ENCODE peak calls at places on chromosomes 6 and 20, in four cellular contexts. A is bronchial epithelial cell, P is upper lobe of right lung, H is H1. Y is an unnamed sample.

GRCh38 chr6:126926926-126927325 is 191.5 kb upstream of the RSPO3 start:
- DNase-seq in A (no peak), P (no peak), H (no peak), Y (no peak)

GRCh38 chr20:34473262-34473883 is 42.8 kb upstream of the DYNLRB1 start:
- DNase-seq in A (peak; percentile 34), P (no peak), H (peak; percentile 67), Y (no peak)

GRCh38 chr20:20525756-20526155 is 157.9 kb downstream of the INSM1 start:
- DNase-seq in A (no peak), P (no peak), H (no peak), Y (no peak)

GRCh38 chr6:11166948-11167347 is 55.4 kb upstream of the ERVFRD-1 start:
- DNase-seq in A (no peak), P (no peak), H (no peak), Y (no peak)

GRCh38 chr6:96760153-96760687 is 77.1 kb downstream of the GPR63 start:
- DNase-seq in A (no peak), P (no peak), H (no peak), Y (no peak)

GRCh38 chr20:24721891-24722530 is 227.1 kb upstream of the CST7 start:
- DNase-seq in A (no peak), P (no peak), H (peak; percentile 28), Y (no peak)

GRCh38 chr6:116633685-116634084 is 17.4 kb downstream of the RSPH4A start:
- DNase-seq in A (no peak), P (no peak), H (no peak), Y (no peak)

GRCh38 chr6:27294409-27294808 is 17.7 kb downstream of the POM121L2 start:
- DNase-seq in A (no peak), P (no peak), H (no peak), Y (no peak)

GRCh38 chr6:107622269-107622668 is 132.4 kb downstream of the SOBP start:
- DNase-seq in A (no peak), P (no peak), H (no peak), Y (no peak)

GRCh38 chr6:33904050-33904827 is 100.4 kb upstream of the MLN start:
- DNase-seq in A (no peak), P (peak; percentile 63), H (no peak), Y (no peak)

GRCh38 chr6:170067257-170067656 is 223.6 kb downstream of the DLL1 start:
- DNase-seq in A (no peak), P (no peak), H (peak; percentile 13), Y (no peak)

GRCh38 chr20:59466107-59466815 is 138.1 kb upstream of the PHACTR3 start:
- DNase-seq in A (no peak), P (no peak), H (no peak), Y (no peak)

GRCh38 chr20:59468831-59469230 is 135.5 kb upstream of the PHACTR3 start:
- DNase-seq in A (no peak), P (no peak), H (no peak), Y (no peak)

GRCh38 chr20:59470521-59470920 is 133.8 kb upstream of the PHACTR3 start:
- DNase-seq in A (no peak), P (no peak), H (no peak), Y (no peak)

GRCh38 chr20:59472059-59472458 is 132.3 kb upstream of the PHACTR3 start:
- DNase-seq in A (no peak), P (no peak), H (no peak), Y (no peak)

GRCh38 chr20:59469266-59470252 is 134.8 kb upstream of the PHACTR3 start:
- DNase-seq in A (no peak), P (no peak), H (peak; percentile 70), Y (no peak)
- TF ChIP-seq CTCF in A (no peak), P (no peak), H (peak; percentile 53), Y (no peak)

GRCh38 chr6:134295953-134296553 is 21.9 kb downstream of the SGK1 start:
- DNase-seq in A (peak; percentile 63), P (no peak), H (no peak), Y (peak; percentile 86)

GRCh38 chr6:134296762-134297161 is 21.1 kb downstream of the SGK1 start:
- DNase-seq in A (no peak), P (no peak), H (no peak), Y (no peak)

GRCh38 chr6:134303903-134304302 is 14.0 kb downstream of the SGK1 start:
- DNase-seq in A (no peak), P (no peak), H (no peak), Y (no peak)

GRCh38 chr6:134293659-134294161 is 24.2 kb downstream of the SGK1 start:
- DNase-seq in A (no peak), P (no peak), H (no peak), Y (no peak)

DNA sequence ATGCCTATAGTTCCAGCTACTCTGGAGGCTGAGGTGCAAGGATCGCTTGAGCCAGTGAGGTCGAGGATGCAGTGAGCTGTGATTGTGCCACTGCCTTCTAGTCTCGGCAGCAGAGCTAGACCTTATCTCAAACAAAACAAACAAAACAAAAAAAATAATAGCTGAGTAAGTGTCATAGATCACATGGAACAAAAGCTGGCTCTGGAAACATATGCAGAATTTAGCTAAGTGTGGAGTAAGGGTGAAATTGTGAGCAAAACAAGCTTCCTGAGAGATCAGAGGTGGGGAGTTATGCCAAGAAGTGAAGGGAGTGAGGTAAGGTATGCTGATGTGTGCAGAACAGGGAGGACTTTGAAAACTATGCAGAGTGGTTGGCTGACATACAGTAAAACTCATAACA is 18.7 kb downstream of the SGK1 start:
- DNase-seq in A (peak; percentile 59), P (no peak), H (no peak), Y (no peak)
- TF ChIP-seq CTCF in A (no peak), P (no peak), H (no peak), Y (no peak)

DNA sequence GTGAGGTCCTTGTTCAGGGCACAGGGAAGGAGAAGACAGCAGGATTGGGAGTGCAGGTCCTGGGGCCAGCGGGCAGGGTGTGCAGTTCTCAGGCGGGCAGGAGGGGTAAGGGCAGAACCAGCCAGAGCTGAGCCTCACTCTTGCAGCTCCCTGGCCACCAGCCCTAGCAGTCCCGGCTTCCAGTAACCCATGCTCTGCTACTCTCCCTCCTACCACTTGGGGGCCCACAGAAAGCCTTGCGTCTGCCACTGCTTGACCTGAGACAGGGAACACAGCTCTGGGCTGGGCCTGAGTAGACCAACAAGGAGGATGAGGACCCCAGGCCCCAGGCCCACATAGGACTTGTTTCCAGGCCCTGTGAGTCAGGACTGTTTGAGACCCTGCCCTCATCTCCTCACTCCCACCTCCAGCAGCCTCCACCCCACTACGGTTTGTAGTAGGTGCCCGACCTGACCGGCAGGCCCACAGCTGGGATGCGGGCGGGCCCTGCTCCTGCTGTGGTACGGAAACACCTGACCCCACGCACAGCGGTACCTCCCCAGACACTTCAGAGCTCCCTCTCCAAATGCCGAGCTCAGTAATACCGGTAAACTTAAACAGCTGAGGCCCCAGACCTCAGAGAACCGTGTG is 39.2 kb downstream of the KCNK5 start:
- DNase-seq in A (peak; percentile 26), P (peak; percentile 79), H (peak; percentile 79), Y (no peak)
- TF ChIP-seq CTCF in A (peak; percentile 80), P (peak; percentile 51), H (no peak), Y (peak; percentile 33)

GRCh38 chr6:109456710-109457595 is 1.4 kb upstream of the MICAL1 start:
- DNase-seq in A (peak; percentile 12), P (no peak), H (no peak), Y (peak; percentile 62)
- TF ChIP-seq CTCF in A (no peak), P (no peak), H (no peak), Y (no peak)

GRCh38 chr20:25864986-25865714 is 168.5 kb upstream of the ZNF337 start:
- DNase-seq in A (no peak), P (no peak), H (no peak), Y (no peak)

GRCh38 chr20:25864326-25864970 is 167.8 kb upstream of the ZNF337 start:
- DNase-seq in A (no peak), P (no peak), H (no peak), Y (no peak)

GRCh38 chr20:25865715-25866656 is 169.3 kb upstream of the ZNF337 start:
- DNase-seq in A (peak; percentile 52), P (peak; percentile 91), H (peak; percentile 74), Y (no peak)

GRCh38 chr20:25860531-25861150 is 164.0 kb upstream of the ZNF337 start:
- DNase-seq in A (no peak), P (no peak), H (no peak), Y (no peak)

DNA sequence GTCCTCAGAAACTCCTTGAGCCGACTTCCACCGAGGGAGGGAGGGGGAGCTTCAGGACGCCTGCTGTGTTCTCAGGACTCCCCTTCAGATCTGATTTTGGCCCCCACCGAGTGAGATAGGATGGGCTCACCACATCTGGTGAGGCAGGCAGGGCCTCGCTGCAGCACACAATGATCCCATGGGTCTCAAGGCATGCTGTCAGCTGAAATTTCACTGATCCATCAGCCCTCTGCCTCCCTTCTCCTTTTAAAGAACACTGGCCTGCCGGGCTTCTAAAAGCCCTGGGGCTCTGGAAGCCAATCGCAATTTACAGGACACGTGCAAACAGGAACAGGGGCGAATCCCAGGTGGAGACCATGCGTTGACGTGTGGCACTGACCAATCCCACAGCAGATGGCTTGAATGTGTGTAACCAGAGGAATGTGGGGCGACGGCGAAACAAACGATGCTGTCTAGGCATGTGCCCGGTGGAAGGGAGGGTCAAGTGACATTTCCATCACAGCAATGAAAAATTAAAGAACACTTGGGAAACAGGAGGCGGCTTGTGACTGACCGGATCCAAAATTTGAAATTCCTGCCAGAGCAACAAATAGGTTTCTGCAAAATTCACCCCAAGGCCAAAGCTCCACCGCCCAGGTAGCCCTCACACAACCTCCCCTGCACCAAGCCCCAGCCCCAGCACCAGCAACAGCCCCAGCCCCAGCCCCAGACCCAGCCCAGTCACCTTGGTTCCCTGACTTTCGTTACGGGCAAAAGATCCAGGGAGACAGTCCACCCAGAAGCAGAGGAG is 167.1 kb upstream of the ZNF337 start:
- DNase-seq in A (peak; percentile 46), P (no peak), H (no peak), Y (no peak)
- TF ChIP-seq CTCF in A (no peak), P (no peak), H (no peak), Y (no peak)

Y was measured in AG09319.